ENCODE peak calls at places on chromosomes 2 and 18, in four cellular contexts. One of them, this sample, is unnamed.

GRCh38 chr2:213065583-213066444 is 85.6 kb downstream of the IKZF2 start:
- DNase-seq in fibroblast of lung: peak; percentile 65
- DNase-seq in NCI-H2081: no peak
- DNase-seq in HEK293T: peak; percentile 13
- DNase-seq in this sample: no peak

GRCh38 chr18:13268746-13269285 is 50.3 kb downstream of the LDLRAD4 start:
- DNase-seq in fibroblast of lung: no peak
- DNase-seq in HEK293T: no peak
- DNase-seq in NCI-H2081: no peak
- DNase-seq in this sample: no peak

GRCh38 chr2:42118759-42119569 is 50.2 kb upstream of the EML4 start:
- DNase-seq in HEK293T: no peak
- DNase-seq in fibroblast of lung: no peak
- DNase-seq in NCI-H2081: no peak
- DNase-seq in this sample: no peak

GRCh38 chr2:19673213-19673791 is 228.5 kb downstream of the TTC32 start:
- DNase-seq in HEK293T: no peak
- DNase-seq in fibroblast of lung: peak; percentile 33
- DNase-seq in NCI-H2081: no peak
- DNase-seq in this sample: no peak

GRCh38 chr2:179049546-179050311 is at the start of gene CCDC141:
- DNase-seq in HEK293T: peak; percentile 15
- DNase-seq in fibroblast of lung: peak; percentile 20
- DNase-seq in NCI-H2081: no peak
- DNase-seq in this sample: peak; percentile 23

GRCh38 chr2:143852748-143853147 is 667.2 kb downstream of the ZEB2 start:
- DNase-seq in fibroblast of lung: no peak
- DNase-seq in NCI-H2081: no peak
- DNase-seq in HEK293T: peak; percentile 16
- DNase-seq in this sample: no peak

GRCh38 chr18:55179460-55180195 is 220.4 kb upstream of the CCDC68 start:
- DNase-seq in HEK293T: no peak
- DNase-seq in fibroblast of lung: peak; percentile 6
- DNase-seq in NCI-H2081: no peak
- DNase-seq in this sample: no peak

GRCh38 chr2:74095629-74096028 is 52.1 kb downstream of the BOLA3 start:
- DNase-seq in NCI-H2081: no peak
- DNase-seq in HEK293T: no peak
- DNase-seq in fibroblast of lung: no peak
- DNase-seq in this sample: no peak

GRCh38 chr18:33372442-33372841 is 68.1 kb downstream of the CCDC178 start:
- DNase-seq in NCI-H2081: no peak
- DNase-seq in fibroblast of lung: peak; percentile 18
- DNase-seq in HEK293T: no peak
- DNase-seq in this sample: no peak

GRCh38 chr2:148802448-148803220 is 72.4 kb upstream of the KIF5C start:
- DNase-seq in fibroblast of lung: no peak
- DNase-seq in NCI-H2081: no peak
- DNase-seq in HEK293T: no peak
- DNase-seq in this sample: no peak

GRCh38 chr2:216632952-216633615 is at the start of gene IGFBP2:
- DNase-seq in HEK293T: peak; percentile 69
- DNase-seq in NCI-H2081: peak; percentile 79
- DNase-seq in fibroblast of lung: peak; percentile 46
- DNase-seq in this sample: no peak

GRCh38 chr2:198476007-198476406 is 671.6 kb downstream of the PLCL1 start:
- DNase-seq in NCI-H2081: no peak
- DNase-seq in fibroblast of lung: no peak
- DNase-seq in HEK293T: peak; percentile 10
- DNase-seq in this sample: no peak

GRCh38 chr2:99297990-99298389 is 3.0 kb downstream of the LYG1 start:
- DNase-seq in NCI-H2081: no peak
- DNase-seq in fibroblast of lung: peak; percentile 10
- DNase-seq in HEK293T: no peak
- DNase-seq in this sample: no peak

GRCh38 chr18:22560797-22561196 is 143.1 kb upstream of the CTAGE1 start:
- DNase-seq in fibroblast of lung: no peak
- DNase-seq in HEK293T: no peak
- DNase-seq in NCI-H2081: no peak
- DNase-seq in this sample: no peak

GRCh38 chr18:67145586-67146292 is 370.8 kb downstream of the DSEL start:
- DNase-seq in NCI-H2081: no peak
- DNase-seq in fibroblast of lung: no peak
- DNase-seq in HEK293T: no peak
- DNase-seq in this sample: no peak

GRCh38 chr2:171923206-171923605 is 945 bp downstream of the HAT1 start:
- DNase-seq in HEK293T: peak; percentile 15
- DNase-seq in fibroblast of lung: peak; percentile 58
- DNase-seq in NCI-H2081: peak; percentile 17
- DNase-seq in this sample: peak; percentile 26

GRCh38 chr18:29328932-29329331 is 1152.0 kb upstream of the CDH2 start:
- DNase-seq in fibroblast of lung: no peak
- DNase-seq in HEK293T: no peak
- DNase-seq in NCI-H2081: no peak
- DNase-seq in this sample: no peak

GRCh38 chr2:236582968-236583367 is 13.3 kb downstream of the ACKR3 start:
- DNase-seq in HEK293T: no peak
- DNase-seq in NCI-H2081: no peak
- DNase-seq in fibroblast of lung: no peak
- DNase-seq in this sample: no peak

GRCh38 chr18:79581406-79581805 is 98.2 kb upstream of the CTDP1 start:
- DNase-seq in fibroblast of lung: no peak
- DNase-seq in NCI-H2081: no peak
- DNase-seq in HEK293T: no peak
- DNase-seq in this sample: no peak

GRCh38 chr2:46074501-46074900 is 222.7 kb upstream of the EPAS1 start:
- DNase-seq in fibroblast of lung: no peak
- DNase-seq in NCI-H2081: no peak
- DNase-seq in HEK293T: no peak
- DNase-seq in this sample: no peak

GRCh38 chr2:242034996-242035814 is 165.7 kb downstream of the RTP5 start:
- DNase-seq in NCI-H2081: no peak
- DNase-seq in fibroblast of lung: no peak
- DNase-seq in HEK293T: no peak
- DNase-seq in this sample: no peak

GRCh38 chr2:46241344-46241743 is 55.9 kb upstream of the EPAS1 start:
- DNase-seq in NCI-H2081: peak; percentile 7
- DNase-seq in fibroblast of lung: peak; percentile 24
- DNase-seq in HEK293T: no peak
- DNase-seq in this sample: no peak

GRCh38 chr2:15661295-15661569 is 69.6 kb downstream of the DDX1 start:
- DNase-seq in HEK293T: no peak
- DNase-seq in fibroblast of lung: no peak
- DNase-seq in NCI-H2081: no peak
- DNase-seq in this sample: no peak

GRCh38 chr2:19868705-19869550 is 32.9 kb downstream of the TTC32 start:
- DNase-seq in NCI-H2081: no peak
- DNase-seq in fibroblast of lung: peak; percentile 29
- DNase-seq in HEK293T: no peak
- DNase-seq in this sample: no peak

GRCh38 chr18:73381361-73382031 is 513.7 kb upstream of the NETO1 start:
- DNase-seq in NCI-H2081: no peak
- DNase-seq in HEK293T: no peak
- DNase-seq in fibroblast of lung: no peak
- DNase-seq in this sample: no peak

GRCh38 chr2:33392366-33392765 is 84.1 kb upstream of the RASGRP3 start:
- DNase-seq in NCI-H2081: no peak
- DNase-seq in HEK293T: no peak
- DNase-seq in fibroblast of lung: no peak
- DNase-seq in this sample: no peak

GRCh38 chr2:183532514-183532913 is 408.3 kb downstream of the NUP35 start:
- DNase-seq in NCI-H2081: no peak
- DNase-seq in HEK293T: no peak
- DNase-seq in fibroblast of lung: no peak
- DNase-seq in this sample: no peak

GRCh38 chr2:46368416-46368815 is 71.2 kb downstream of the EPAS1 start:
- DNase-seq in HEK293T: no peak
- DNase-seq in NCI-H2081: no peak
- DNase-seq in fibroblast of lung: no peak
- DNase-seq in this sample: no peak

GRCh38 chr18:24514439-24514838 is 54.0 kb downstream of the HRH4 start:
- DNase-seq in NCI-H2081: no peak
- DNase-seq in fibroblast of lung: peak; percentile 37
- DNase-seq in HEK293T: peak; percentile 77
- DNase-seq in this sample: no peak

GRCh38 chr2:234823877-234824376 is 127.9 kb upstream of the SH3BP4 start:
- DNase-seq in NCI-H2081: no peak
- DNase-seq in fibroblast of lung: peak; percentile 99
- DNase-seq in HEK293T: no peak
- DNase-seq in this sample: peak; percentile 25

This sample was measured in gastrocnemius medialis.